ENCODE peak calls at places on chromosome X, in six cellular contexts. J is H54, N is uterus, K is transverse colon, I is body of pancreas, G is spleen. Q is an unnamed sample.
A peak's percentile ranks its signal among the peaks of the same experiment; 100 is the strongest.

GRCh38 chrX:95367286-95367685 is 1317.4 kb upstream of the DIAPH2 start:
- DNase-seq in G (no peak), K (no peak), J (no peak), N (no peak), I (no peak), Q (no peak)

GRCh38 chrX:39764441-39764914 is 333.3 kb downstream of the BCOR start:
- DNase-seq in I (no peak), G (no peak), J (no peak), N (no peak), K (no peak), Q (no peak)

GRCh38 chrX:118901991-118902390 is 72.4 kb upstream of the LONRF3 start:
- DNase-seq in G (no peak), K (no peak), I (no peak), J (no peak), N (no peak), Q (no peak)

GRCh38 chrX:39815621-39816020 is 282.1 kb downstream of the BCOR start:
- DNase-seq in G (no peak), I (no peak), N (no peak), J (no peak), K (no peak), Q (no peak)

GRCh38 chrX:40418413-40419195 is 162.2 kb upstream of the ATP6AP2 start:
- DNase-seq in K (no peak), J (no peak), G (no peak), I (no peak), N (no peak), Q (no peak)

GRCh38 chrX:30653415-30654131 is at the start of gene GK:
- DNase-seq in N (no peak), G (peak; percentile 91), K (peak; percentile 19), I (no peak), J (no peak), Q (peak; percentile 54)

GRCh38 chrX:43644124-43644701 is 11.9 kb upstream of the MAOA start:
- DNase-seq in N (no peak), J (peak; percentile 14), I (no peak), G (no peak), K (no peak), Q (no peak)

GRCh38 chrX:105752334-105752733 is 70.0 kb upstream of the NRK start:
- DNase-seq in J (no peak), N (no peak), G (no peak), K (no peak), I (no peak), Q (no peak)

GRCh38 chrX:103792916-103793540 is 16.4 kb downstream of the PLP1 start:
- DNase-seq in K (no peak), N (no peak), J (peak; percentile 18), G (no peak), I (no peak), Q (no peak)

GRCh38 chrX:121161501-121161933 is 114.1 kb downstream of the GLUD2 start:
- DNase-seq in I (no peak), J (no peak), K (no peak), G (no peak), N (no peak), Q (no peak)

GRCh38 chrX:106670631-106671030 is 55.9 kb upstream of the RNF128 start:
- DNase-seq in K (no peak), I (no peak), G (no peak), N (no peak), J (no peak), Q (no peak)

GRCh38 chrX:75522565-75523411 is at the start of gene ZDHHC15:
- DNase-seq in G (peak; percentile 86), N (peak; percentile 56), I (peak; percentile 58), K (peak; percentile 17), J (no peak), Q (peak; percentile 33)

GRCh38 chrX:46722742-46723568 is 36.0 kb downstream of the SLC9A7 start:
- DNase-seq in N (no peak), G (no peak), I (no peak), K (no peak), J (no peak), Q (no peak)

GRCh38 chrX:129781134-129782014 is 1.6 kb downstream of the SASH3 start:
- DNase-seq in K (peak; percentile 67), G (peak; percentile 95), J (no peak), N (no peak), I (no peak), Q (no peak)

GRCh38 chrX:50198348-50198747 is 2.5 kb downstream of the AKAP4 start:
- DNase-seq in I (no peak), N (no peak), G (no peak), K (no peak), J (no peak), Q (no peak)

GRCh38 chrX:112840382-112841113 is at the start of gene AMOT:
- DNase-seq in J (peak; percentile 36), G (peak; percentile 88), N (peak; percentile 79), I (peak; percentile 69), K (peak; percentile 82), Q (peak; percentile 84)

GRCh38 chrX:15242899-15243555 is 26.9 kb downstream of the ASB9 start:
- DNase-seq in K (peak; percentile 40), J (no peak), G (no peak), N (no peak), I (peak; percentile 21), Q (no peak)

GRCh38 chrX:110985470-110985869 is 110.5 kb upstream of the PAK3 start:
- DNase-seq in I (no peak), N (no peak), J (no peak), K (no peak), G (no peak), Q (no peak)

GRCh38 chrX:43688586-43688985 is 32.5 kb downstream of the MAOA start:
- DNase-seq in G (no peak), I (no peak), N (no peak), K (no peak), J (no peak), Q (no peak)

GRCh38 chrX:6074532-6074931 is 154.1 kb downstream of the NLGN4X start:
- DNase-seq in J (no peak), N (no peak), I (no peak), G (no peak), K (no peak), Q (no peak)

GRCh38 chrX:103585421-103586313 is at the start of gene TCEAL4:
- DNase-seq in G (peak; percentile 85), N (peak; percentile 72), I (peak; percentile 59), K (peak; percentile 68), J (peak; percentile 30), Q (peak; percentile 71)

GRCh38 chrX:32538554-32538953 is 672.8 kb downstream of the DMD start:
- DNase-seq in G (no peak), K (no peak), N (no peak), J (no peak), I (no peak), Q (no peak)

GRCh38 chrX:11472879-11473278 is 179.7 kb downstream of the AMELX start:
- DNase-seq in G (no peak), K (no peak), I (no peak), N (no peak), J (no peak), Q (no peak)

GRCh38 chrX:135521405-135522131 is 1.1 kb downstream of the INTS6L start:
- DNase-seq in K (peak; percentile 88), I (peak; percentile 80), N (peak; percentile 85), G (peak; percentile 94), J (peak; percentile 57), Q (peak; percentile 84)

GRCh38 chrX:130575831-130576404 is 174.1 kb downstream of the RBMX2 start:
- DNase-seq in I (peak; percentile 30), J (peak; percentile 9), N (peak; percentile 19), K (peak; percentile 26), G (no peak), Q (peak; percentile 63)

GRCh38 chrX:17741123-17741511 is 3.8 kb downstream of the SCML1 start:
- DNase-seq in I (no peak), K (peak; percentile 22), G (no peak), J (no peak), N (no peak), Q (no peak)

GRCh38 chrX:10496345-10496965 is 123.9 kb downstream of the MID1 start:
- DNase-seq in I (no peak), N (no peak), K (no peak), J (no peak), G (no peak), Q (no peak)

GRCh38 chrX:20197641-20198210 is 56.1 kb upstream of the EIF1AX start:
- DNase-seq in I (no peak), G (no peak), K (no peak), N (no peak), J (no peak), Q (no peak)
- TF ChIP-seq POLR2A in I (no peak), G (no peak), K (no peak), N (no peak), J (no peak), Q (no peak)

DNA sequence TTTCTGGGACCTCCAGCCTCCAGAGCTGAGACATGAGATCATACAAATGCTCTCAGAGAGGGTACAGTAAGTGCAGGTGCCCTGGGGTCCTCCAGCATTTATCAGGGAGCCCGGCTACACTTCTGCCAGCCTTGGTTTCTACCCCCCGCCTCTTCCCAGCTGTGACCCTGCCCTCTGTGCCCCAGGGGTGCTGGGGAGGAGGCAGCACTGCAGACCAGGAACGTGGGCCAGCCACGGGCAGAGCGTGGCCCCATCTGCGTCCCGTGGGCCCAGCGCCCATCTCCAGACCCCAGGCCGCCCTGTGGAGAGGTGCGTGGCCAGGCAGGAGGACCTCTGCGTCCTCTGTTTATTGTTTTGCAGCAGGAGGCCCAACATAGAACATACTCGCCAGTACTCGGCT is 6.1 kb downstream of the SLC25A6 start:
- DNase-seq in G (peak; percentile 67), N (no peak), K (no peak), J (no peak), I (peak; percentile 6), Q (no peak)
- TF ChIP-seq POLR2A in G (no peak), N (no peak), K (no peak), J (no peak), I (no peak), Q (no peak)

DNA sequence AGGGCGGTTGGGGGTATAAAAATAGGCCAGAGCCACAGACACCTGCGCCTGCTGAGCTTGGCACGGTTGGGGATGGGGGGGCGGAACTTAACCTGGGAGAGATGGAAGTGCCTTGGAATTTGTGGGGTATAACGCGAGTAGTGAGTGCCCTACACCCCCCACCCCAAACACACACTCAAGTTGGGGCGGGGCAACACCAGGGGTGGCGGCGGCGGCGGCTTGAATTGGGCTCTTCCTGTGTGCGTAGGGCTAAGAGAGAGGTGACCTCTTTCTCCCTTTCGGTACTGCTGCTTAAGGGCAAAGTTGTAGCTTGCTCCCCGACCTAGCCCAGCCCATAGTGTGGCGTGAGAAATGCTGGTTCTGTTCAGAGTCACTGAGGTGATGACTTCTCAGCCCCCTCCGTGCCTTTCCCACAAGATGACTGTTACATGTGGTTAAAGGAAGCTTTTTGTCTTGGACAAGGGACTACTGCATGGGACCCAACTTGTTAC is 839 bp downstream of the STK26 start:
- DNase-seq in N (peak; percentile 15), G (peak; percentile 87), I (no peak), J (peak; percentile 4), K (no peak), Q (no peak)
- TF ChIP-seq POLR2A in N (no peak), G (no peak), I (no peak), J (no peak), K (no peak), Q (no peak)

DNA sequence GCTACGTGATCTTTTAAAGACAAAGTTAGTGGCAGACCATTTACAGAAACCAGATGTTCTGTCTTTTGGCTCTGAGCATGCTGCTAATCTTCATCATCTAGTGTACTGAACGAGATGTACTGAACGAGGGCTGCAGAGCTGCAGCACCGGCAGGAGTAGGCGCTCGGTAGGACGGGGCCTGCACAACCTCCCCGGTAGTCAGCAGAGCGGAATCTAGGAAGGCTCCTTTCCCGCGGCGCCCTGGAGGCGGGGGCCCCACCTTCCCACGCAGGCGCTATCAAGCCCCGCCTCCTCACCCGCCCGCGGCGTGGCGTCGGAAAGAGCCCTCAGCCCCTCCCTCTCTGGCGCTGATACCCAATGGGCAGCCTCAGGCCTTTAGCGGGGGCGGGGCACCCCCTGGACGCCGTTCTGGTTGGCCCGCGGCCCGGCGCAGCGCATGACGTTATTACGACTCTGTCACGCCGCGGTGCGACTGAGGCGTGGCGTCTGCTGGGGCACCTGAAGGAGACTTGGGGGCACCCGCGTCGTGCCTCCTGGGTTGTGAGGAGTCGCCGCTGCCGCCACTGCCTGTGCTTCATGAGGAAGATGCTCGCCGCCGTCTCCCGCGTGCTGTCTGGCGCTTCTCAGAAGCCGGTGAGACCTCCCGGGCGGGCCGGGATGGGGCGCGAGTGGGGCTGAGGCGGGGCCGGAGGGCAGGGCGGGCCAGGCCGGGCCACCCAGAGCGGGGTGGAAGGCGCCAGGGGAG is at the start of gene PDHA1:
- DNase-seq in I (peak; percentile 95), J (peak; percentile 33), N (peak; percentile 92), G (peak; percentile 96), K (peak; percentile 95), Q (peak; percentile 93)
- TF ChIP-seq POLR2A in I (peak; percentile 63), J (peak; percentile 74), N (peak; percentile 57), G (no peak), K (peak; percentile 86), Q (peak; percentile 61)